ENCODE peak calls at places on chromosomes 3 and 15, in nine cellular contexts. One of them, this sample, is unnamed.
A peak's percentile ranks its signal among the peaks of the same experiment; 100 is the strongest.

GRCh38 chr3:120602682-120603081 is 6.5 kb downstream of the NDUFB4 start:
- DNase-seq in Peyer's patch: no peak
- DNase-seq in Calu3: no peak
- DNase-seq in cardiac muscle cell: no peak
- DNase-seq in astrocyte of the cerebellum: no peak
- DNase-seq in glutamatergic neuron: no peak
- DNase-seq in transverse colon: no peak
- DNase-seq in breast epithelium: no peak
- DNase-seq in astrocyte of the spinal cord: no peak
- DNase-seq in this sample: no peak

GRCh38 chr15:69951511-69952209 is 146.1 kb downstream of the TLE3 start:
- DNase-seq in Peyer's patch: no peak
- DNase-seq in Calu3: no peak
- DNase-seq in cardiac muscle cell: no peak
- DNase-seq in astrocyte of the cerebellum: no peak
- DNase-seq in glutamatergic neuron: no peak
- DNase-seq in transverse colon: no peak
- DNase-seq in breast epithelium: no peak
- DNase-seq in astrocyte of the spinal cord: no peak
- DNase-seq in this sample: no peak

GRCh38 chr3:152026033-152026556 is 152.7 kb downstream of the SUCNR1 start:
- DNase-seq in Peyer's patch: no peak
- DNase-seq in Calu3: peak; percentile 25
- DNase-seq in cardiac muscle cell: no peak
- DNase-seq in astrocyte of the cerebellum: peak; percentile 59
- DNase-seq in glutamatergic neuron: no peak
- DNase-seq in transverse colon: no peak
- DNase-seq in breast epithelium: no peak
- DNase-seq in astrocyte of the spinal cord: peak; percentile 91
- DNase-seq in this sample: no peak

GRCh38 chr3:27632431-27633223 is 89.5 kb downstream of the EOMES start:
- DNase-seq in Peyer's patch: peak; percentile 25
- DNase-seq in Calu3: peak; percentile 54
- DNase-seq in cardiac muscle cell: no peak
- DNase-seq in astrocyte of the cerebellum: no peak
- DNase-seq in glutamatergic neuron: peak; percentile 63
- DNase-seq in transverse colon: peak; percentile 48
- DNase-seq in breast epithelium: no peak
- DNase-seq in astrocyte of the spinal cord: peak; percentile 69
- DNase-seq in this sample: peak; percentile 59

GRCh38 chr3:11507719-11508118 is 136.0 kb downstream of the VGLL4 start:
- DNase-seq in Peyer's patch: no peak
- DNase-seq in Calu3: no peak
- DNase-seq in cardiac muscle cell: no peak
- DNase-seq in astrocyte of the cerebellum: no peak
- DNase-seq in glutamatergic neuron: no peak
- DNase-seq in transverse colon: no peak
- DNase-seq in breast epithelium: no peak
- DNase-seq in astrocyte of the spinal cord: no peak
- DNase-seq in this sample: no peak

GRCh38 chr15:79632457-79632856 is 200.3 kb downstream of the MINAR1 start:
- DNase-seq in Peyer's patch: no peak
- DNase-seq in Calu3: no peak
- DNase-seq in cardiac muscle cell: no peak
- DNase-seq in astrocyte of the cerebellum: no peak
- DNase-seq in glutamatergic neuron: no peak
- DNase-seq in transverse colon: no peak
- DNase-seq in breast epithelium: no peak
- DNase-seq in astrocyte of the spinal cord: no peak
- DNase-seq in this sample: no peak

GRCh38 chr3:140143670-140144069 is 208.7 kb downstream of the CLSTN2 start:
- DNase-seq in Peyer's patch: no peak
- DNase-seq in Calu3: no peak
- DNase-seq in cardiac muscle cell: no peak
- DNase-seq in astrocyte of the cerebellum: no peak
- DNase-seq in glutamatergic neuron: no peak
- DNase-seq in transverse colon: no peak
- DNase-seq in breast epithelium: no peak
- DNase-seq in astrocyte of the spinal cord: no peak
- DNase-seq in this sample: no peak

GRCh38 chr15:40130799-40131502 is 22.3 kb upstream of the BMF start:
- DNase-seq in Peyer's patch: no peak
- DNase-seq in Calu3: no peak
- DNase-seq in cardiac muscle cell: no peak
- DNase-seq in astrocyte of the cerebellum: no peak
- DNase-seq in glutamatergic neuron: no peak
- DNase-seq in transverse colon: no peak
- DNase-seq in breast epithelium: no peak
- DNase-seq in astrocyte of the spinal cord: no peak
- DNase-seq in this sample: no peak

GRCh38 chr3:62372621-62373041 is 719 bp downstream of the FEZF2 start:
- DNase-seq in Peyer's patch: no peak
- DNase-seq in Calu3: no peak
- DNase-seq in cardiac muscle cell: no peak
- DNase-seq in astrocyte of the cerebellum: no peak
- DNase-seq in glutamatergic neuron: peak; percentile 46
- DNase-seq in transverse colon: no peak
- DNase-seq in breast epithelium: no peak
- DNase-seq in astrocyte of the spinal cord: no peak
- DNase-seq in this sample: peak; percentile 20

GRCh38 chr15:56568466-56569167 is 103.7 kb upstream of the MNS1 start:
- DNase-seq in Peyer's patch: no peak
- DNase-seq in Calu3: no peak
- DNase-seq in cardiac muscle cell: no peak
- DNase-seq in astrocyte of the cerebellum: no peak
- DNase-seq in glutamatergic neuron: no peak
- DNase-seq in transverse colon: no peak
- DNase-seq in breast epithelium: no peak
- DNase-seq in astrocyte of the spinal cord: no peak
- DNase-seq in this sample: no peak

GRCh38 chr3:64266983-64267382 is 41.7 kb upstream of the PRICKLE2 start:
- DNase-seq in Peyer's patch: no peak
- DNase-seq in Calu3: no peak
- DNase-seq in cardiac muscle cell: no peak
- DNase-seq in astrocyte of the cerebellum: no peak
- DNase-seq in glutamatergic neuron: no peak
- DNase-seq in transverse colon: no peak
- DNase-seq in breast epithelium: no peak
- DNase-seq in astrocyte of the spinal cord: no peak
- DNase-seq in this sample: no peak

GRCh38 chr15:47717036-47717611 is at the start of gene SEMA6D:
- DNase-seq in Peyer's patch: no peak
- DNase-seq in Calu3: peak; percentile 21
- DNase-seq in cardiac muscle cell: peak; percentile 95
- DNase-seq in astrocyte of the cerebellum: peak; percentile 55
- DNase-seq in glutamatergic neuron: peak; percentile 93
- DNase-seq in transverse colon: peak; percentile 72
- DNase-seq in breast epithelium: peak; percentile 61
- DNase-seq in astrocyte of the spinal cord: peak; percentile 83
- DNase-seq in this sample: peak; percentile 88

GRCh38 chr3:171306631-171307030 is 153.6 kb downstream of the TNIK start:
- DNase-seq in Peyer's patch: no peak
- DNase-seq in Calu3: no peak
- DNase-seq in cardiac muscle cell: no peak
- DNase-seq in astrocyte of the cerebellum: peak; percentile 100
- DNase-seq in glutamatergic neuron: no peak
- DNase-seq in transverse colon: peak; percentile 56
- DNase-seq in breast epithelium: peak; percentile 62
- DNase-seq in astrocyte of the spinal cord: peak; percentile 99
- DNase-seq in this sample: no peak

GRCh38 chr15:69663441-69663840 is 210.8 kb downstream of the RPLP1 start:
- DNase-seq in Peyer's patch: no peak
- DNase-seq in Calu3: no peak
- DNase-seq in cardiac muscle cell: no peak
- DNase-seq in astrocyte of the cerebellum: no peak
- DNase-seq in glutamatergic neuron: no peak
- DNase-seq in transverse colon: no peak
- DNase-seq in breast epithelium: no peak
- DNase-seq in astrocyte of the spinal cord: no peak
- DNase-seq in this sample: no peak

GRCh38 chr3:126692858-126693257 is 11.2 kb upstream of the CHCHD6 start:
- DNase-seq in Peyer's patch: no peak
- DNase-seq in Calu3: no peak
- DNase-seq in cardiac muscle cell: no peak
- DNase-seq in astrocyte of the cerebellum: no peak
- DNase-seq in glutamatergic neuron: no peak
- DNase-seq in transverse colon: no peak
- DNase-seq in breast epithelium: no peak
- DNase-seq in astrocyte of the spinal cord: no peak
- DNase-seq in this sample: no peak

GRCh38 chr3:194623449-194624290 is 9.5 kb downstream of the TMEM44 start:
- DNase-seq in Peyer's patch: no peak
- DNase-seq in Calu3: no peak
- DNase-seq in cardiac muscle cell: no peak
- DNase-seq in astrocyte of the cerebellum: no peak
- DNase-seq in glutamatergic neuron: no peak
- DNase-seq in transverse colon: no peak
- DNase-seq in breast epithelium: no peak
- DNase-seq in astrocyte of the spinal cord: no peak
- DNase-seq in this sample: no peak
- TF ChIP-seq CTCF in Peyer's patch: no peak
- TF ChIP-seq CTCF in Calu3: no peak
- TF ChIP-seq CTCF in cardiac muscle cell: no peak
- TF ChIP-seq CTCF in astrocyte of the cerebellum: no peak
- TF ChIP-seq CTCF in glutamatergic neuron: no peak
- TF ChIP-seq CTCF in transverse colon: no peak
- TF ChIP-seq CTCF in breast epithelium: no peak
- TF ChIP-seq CTCF in astrocyte of the spinal cord: no peak
- TF ChIP-seq CTCF in this sample: peak; percentile 21

GRCh38 chr3:107543666-107544065 is 20.9 kb downstream of the BBX start:
- DNase-seq in Peyer's patch: no peak
- DNase-seq in Calu3: no peak
- DNase-seq in cardiac muscle cell: peak; percentile 4
- DNase-seq in astrocyte of the cerebellum: no peak
- DNase-seq in glutamatergic neuron: no peak
- DNase-seq in transverse colon: no peak
- DNase-seq in breast epithelium: no peak
- DNase-seq in astrocyte of the spinal cord: no peak
- DNase-seq in this sample: no peak
- TF ChIP-seq CTCF in Peyer's patch: peak; percentile 39
- TF ChIP-seq CTCF in Calu3: no peak
- TF ChIP-seq CTCF in cardiac muscle cell: peak; percentile 33
- TF ChIP-seq CTCF in astrocyte of the cerebellum: peak; percentile 24
- TF ChIP-seq CTCF in glutamatergic neuron: no peak
- TF ChIP-seq CTCF in transverse colon: peak; percentile 21
- TF ChIP-seq CTCF in breast epithelium: no peak
- TF ChIP-seq CTCF in astrocyte of the spinal cord: peak; percentile 24
- TF ChIP-seq CTCF in this sample: peak; percentile 33

GRCh38 chr15:58771621-58772235 is 626 bp downstream of the MINDY2 start:
- DNase-seq in Peyer's patch: peak; percentile 42
- DNase-seq in Calu3: peak; percentile 65
- DNase-seq in cardiac muscle cell: no peak
- DNase-seq in astrocyte of the cerebellum: no peak
- DNase-seq in glutamatergic neuron: peak; percentile 69
- DNase-seq in transverse colon: peak; percentile 54
- DNase-seq in breast epithelium: peak; percentile 45
- DNase-seq in astrocyte of the spinal cord: peak; percentile 14
- DNase-seq in this sample: no peak

GRCh38 chr15:58773024-58773423 is 1.9 kb downstream of the MINDY2 start:
- DNase-seq in Peyer's patch: no peak
- DNase-seq in Calu3: no peak
- DNase-seq in cardiac muscle cell: no peak
- DNase-seq in astrocyte of the cerebellum: no peak
- DNase-seq in glutamatergic neuron: no peak
- DNase-seq in transverse colon: no peak
- DNase-seq in breast epithelium: no peak
- DNase-seq in astrocyte of the spinal cord: no peak
- DNase-seq in this sample: no peak

GRCh38 chr15:58775402-58775801 is 4.3 kb downstream of the MINDY2 start:
- DNase-seq in Peyer's patch: no peak
- DNase-seq in Calu3: no peak
- DNase-seq in cardiac muscle cell: no peak
- DNase-seq in astrocyte of the cerebellum: no peak
- DNase-seq in glutamatergic neuron: no peak
- DNase-seq in transverse colon: no peak
- DNase-seq in breast epithelium: no peak
- DNase-seq in astrocyte of the spinal cord: no peak
- DNase-seq in this sample: no peak

GRCh38 chr15:58770519-58770856 is 614 bp upstream of the MINDY2 start:
- DNase-seq in Peyer's patch: no peak
- DNase-seq in Calu3: no peak
- DNase-seq in cardiac muscle cell: no peak
- DNase-seq in astrocyte of the cerebellum: peak; percentile 93
- DNase-seq in glutamatergic neuron: no peak
- DNase-seq in transverse colon: peak; percentile 16
- DNase-seq in breast epithelium: no peak
- DNase-seq in astrocyte of the spinal cord: peak; percentile 95
- DNase-seq in this sample: no peak

DNA sequence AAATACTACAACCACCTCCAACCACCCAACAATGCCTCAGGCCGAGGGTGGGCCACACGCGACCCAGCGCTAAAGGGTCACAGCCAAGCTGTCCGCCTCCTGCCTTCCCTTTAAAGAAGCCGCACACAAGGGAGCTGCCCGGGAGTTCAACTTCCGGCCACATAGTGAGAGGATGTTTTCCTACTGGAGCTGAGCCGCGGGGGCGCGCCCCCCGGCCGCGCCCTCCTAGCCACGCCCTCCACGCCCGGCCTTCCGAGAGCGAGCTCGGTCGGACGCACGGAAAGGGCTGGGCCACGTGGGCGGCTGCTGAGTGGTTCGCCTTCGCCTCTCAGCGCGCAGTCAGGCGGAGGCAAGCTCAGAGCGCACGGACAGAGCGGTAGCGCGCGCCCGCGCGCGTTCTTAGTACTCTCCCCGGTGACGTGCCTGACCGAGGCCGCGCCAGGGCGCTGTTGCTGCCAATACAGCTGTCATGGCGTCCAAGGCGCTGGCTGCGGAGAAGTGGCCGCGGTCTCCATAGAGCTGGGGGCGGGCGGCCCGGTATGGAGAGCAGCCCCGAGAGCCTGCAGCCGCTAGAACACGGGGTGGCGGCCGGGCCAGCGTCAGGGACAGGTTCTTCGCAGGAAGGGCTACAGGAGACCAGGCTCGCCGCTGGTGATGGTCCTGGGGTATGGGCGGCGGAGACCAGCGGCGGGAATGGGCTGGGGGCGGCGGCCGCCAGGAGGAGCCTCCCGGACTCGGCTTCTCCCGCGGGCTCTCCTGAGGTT is at the start of gene MINDY2:
- DNase-seq in Peyer's patch: peak; percentile 95
- DNase-seq in Calu3: peak; percentile 99
- DNase-seq in cardiac muscle cell: peak; percentile 100
- DNase-seq in astrocyte of the cerebellum: peak; percentile 96
- DNase-seq in glutamatergic neuron: peak; percentile 97
- DNase-seq in transverse colon: peak; percentile 98
- DNase-seq in breast epithelium: peak; percentile 97
- DNase-seq in astrocyte of the spinal cord: peak; percentile 100
- DNase-seq in this sample: peak; percentile 96
- TF ChIP-seq CTCF in Peyer's patch: peak; percentile 43
- TF ChIP-seq CTCF in Calu3: peak; percentile 53
- TF ChIP-seq CTCF in cardiac muscle cell: peak; percentile 26
- TF ChIP-seq CTCF in astrocyte of the cerebellum: peak; percentile 24
- TF ChIP-seq CTCF in glutamatergic neuron: peak; percentile 32
- TF ChIP-seq CTCF in transverse colon: peak; percentile 23
- TF ChIP-seq CTCF in breast epithelium: peak; percentile 25
- TF ChIP-seq CTCF in astrocyte of the spinal cord: no peak
- TF ChIP-seq CTCF in this sample: no peak

GRCh38 chr15:90340345-90340744 is 11.7 kb upstream of the ZNF774 start:
- DNase-seq in Peyer's patch: no peak
- DNase-seq in Calu3: peak; percentile 80
- DNase-seq in cardiac muscle cell: no peak
- DNase-seq in astrocyte of the cerebellum: no peak
- DNase-seq in glutamatergic neuron: no peak
- DNase-seq in transverse colon: peak; percentile 78
- DNase-seq in breast epithelium: no peak
- DNase-seq in astrocyte of the spinal cord: no peak
- DNase-seq in this sample: no peak
- TF ChIP-seq CTCF in Peyer's patch: peak; percentile 36
- TF ChIP-seq CTCF in Calu3: no peak
- TF ChIP-seq CTCF in cardiac muscle cell: no peak
- TF ChIP-seq CTCF in astrocyte of the cerebellum: no peak
- TF ChIP-seq CTCF in glutamatergic neuron: no peak
- TF ChIP-seq CTCF in transverse colon: no peak
- TF ChIP-seq CTCF in breast epithelium: no peak
- TF ChIP-seq CTCF in astrocyte of the spinal cord: no peak
- TF ChIP-seq CTCF in this sample: no peak